ENCODE peak calls at places on chromosomes 1 and 21, in four cellular contexts. S, D, P and N are unnamed samples.

GRCh38 chr1:156510709-156511108 is 10.1 kb upstream of the MEF2D start:
- DNase-seq in P (peak), S (no peak), D (peak), N (no peak)

GRCh38 chr21:16002872-16003466 is 273.2 kb downstream of the USP25 start:
- DNase-seq in D (peak), P (peak), S (no peak), N (no peak)

GRCh38 chr1:158021721-158022120 is 28.3 kb downstream of the KIRREL1 start:
- DNase-seq in S (no peak), P (no peak), D (no peak), N (no peak)

GRCh38 chr1:43779805-43780403 is 72.6 kb downstream of the ST3GAL3 start:
- DNase-seq in S (no peak), P (no peak), D (no peak), N (no peak)

GRCh38 chr1:113388621-113389355 is 1.5 kb upstream of the MAGI3 start:
- DNase-seq in D (no peak), P (no peak), S (no peak), N (no peak)

GRCh38 chr1:167627865-167628641 is 2.0 kb upstream of the RCSD1 start:
- DNase-seq in P (no peak), D (no peak), S (peak), N (no peak)

GRCh38 chr1:118304722-118305344 is 119.8 kb upstream of the SPAG17 start:
- DNase-seq in P (peak), S (no peak), D (no peak), N (no peak)

GRCh38 chr1:7449750-7450149 is 321.3 kb upstream of the VAMP3 start:
- DNase-seq in S (no peak), D (no peak), P (no peak), N (no peak)

GRCh38 chr1:69475021-69475420 is 92.7 kb upstream of the LRRC7 start:
- DNase-seq in D (no peak), P (no peak), S (no peak), N (no peak)

GRCh38 chr1:10784998-10785854 is 11.2 kb downstream of the CASZ1 start:
- DNase-seq in S (no peak), P (no peak), D (no peak), N (no peak)

GRCh38 chr1:216621536-216621935 is 101.7 kb downstream of the ESRRG start:
- DNase-seq in P (no peak), S (no peak), D (no peak), N (no peak)

GRCh38 chr1:168974117-168974516 is 132.4 kb upstream of the ATP1B1 start:
- DNase-seq in P (no peak), D (no peak), S (no peak), N (no peak)

GRCh38 chr1:45643978-45644377 is 20.1 kb upstream of the CCDC17 start:
- DNase-seq in P (no peak), S (no peak), D (no peak), N (no peak)

GRCh38 chr21:45403825-45404725 is 890 bp upstream of the COL18A1 start:
- DNase-seq in D (no peak), S (peak), P (no peak), N (no peak)

GRCh38 chr21:41451753-41452676 is 26.0 kb downstream of the MX1 start:
- DNase-seq in D (no peak), S (peak), P (no peak), N (no peak)

GRCh38 chr1:43853161-43853921 is 80.3 kb upstream of the ARTN start:
- DNase-seq in S (peak), D (peak), P (peak), N (no peak)

GRCh38 chr1:221766210-221766609 is 24.3 kb upstream of the DUSP10 start:
- DNase-seq in P (no peak), S (no peak), D (peak), N (no peak)

GRCh38 chr1:193979219-193979618 is 792.8 kb upstream of the B3GALT2 start:
- DNase-seq in S (no peak), P (no peak), D (no peak), N (no peak)

GRCh38 chr1:3369437-3370076 is 84.9 kb upstream of the ARHGEF16 start:
- DNase-seq in D (peak), S (no peak), P (peak), N (no peak)
- TF ChIP-seq CTCF in D (no peak), S (no peak), P (no peak), N (no peak)

DNA sequence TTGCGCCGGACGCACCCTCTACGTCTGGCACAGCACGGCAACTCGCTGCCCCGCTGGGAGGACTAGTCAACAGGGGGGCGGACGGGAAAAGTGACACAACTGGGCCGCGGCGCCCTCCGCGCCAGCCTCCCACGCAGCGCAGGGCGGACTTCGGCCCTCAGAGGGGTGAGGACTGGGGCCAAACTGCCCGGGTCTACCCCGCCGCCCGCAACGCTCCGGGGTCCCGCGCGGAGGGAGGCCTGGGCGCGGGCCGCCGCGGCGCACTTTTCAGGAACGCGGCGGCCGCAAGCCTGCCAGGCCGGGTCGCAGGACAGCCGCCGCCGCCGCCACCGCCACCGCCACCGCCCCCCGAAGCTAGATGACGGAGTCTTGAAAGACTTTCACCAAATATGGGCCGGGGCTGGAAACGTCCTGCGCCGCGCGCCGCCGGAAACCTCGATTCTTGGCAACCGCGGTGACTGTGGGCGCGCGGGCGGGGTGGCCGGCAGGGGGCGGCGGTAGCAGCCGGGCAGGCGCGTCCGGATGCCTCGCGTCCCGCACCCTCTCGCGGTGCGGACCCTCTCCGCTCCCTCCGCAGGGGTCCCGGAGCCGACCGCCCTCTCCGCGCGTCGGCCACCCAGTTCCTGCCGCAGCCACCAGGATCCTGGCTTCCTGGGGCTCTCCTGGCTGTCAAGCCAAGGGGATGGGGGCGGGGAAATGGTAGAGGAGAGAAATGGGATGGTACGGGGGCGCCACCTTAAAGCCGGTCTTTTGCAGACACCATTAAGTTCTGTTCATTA is 3.7 kb upstream of the CCN1 start:
- DNase-seq in S (peak), D (peak), P (no peak), N (peak)
- TF ChIP-seq CTCF in S (peak), D (peak), P (peak), N (peak)

DNA sequence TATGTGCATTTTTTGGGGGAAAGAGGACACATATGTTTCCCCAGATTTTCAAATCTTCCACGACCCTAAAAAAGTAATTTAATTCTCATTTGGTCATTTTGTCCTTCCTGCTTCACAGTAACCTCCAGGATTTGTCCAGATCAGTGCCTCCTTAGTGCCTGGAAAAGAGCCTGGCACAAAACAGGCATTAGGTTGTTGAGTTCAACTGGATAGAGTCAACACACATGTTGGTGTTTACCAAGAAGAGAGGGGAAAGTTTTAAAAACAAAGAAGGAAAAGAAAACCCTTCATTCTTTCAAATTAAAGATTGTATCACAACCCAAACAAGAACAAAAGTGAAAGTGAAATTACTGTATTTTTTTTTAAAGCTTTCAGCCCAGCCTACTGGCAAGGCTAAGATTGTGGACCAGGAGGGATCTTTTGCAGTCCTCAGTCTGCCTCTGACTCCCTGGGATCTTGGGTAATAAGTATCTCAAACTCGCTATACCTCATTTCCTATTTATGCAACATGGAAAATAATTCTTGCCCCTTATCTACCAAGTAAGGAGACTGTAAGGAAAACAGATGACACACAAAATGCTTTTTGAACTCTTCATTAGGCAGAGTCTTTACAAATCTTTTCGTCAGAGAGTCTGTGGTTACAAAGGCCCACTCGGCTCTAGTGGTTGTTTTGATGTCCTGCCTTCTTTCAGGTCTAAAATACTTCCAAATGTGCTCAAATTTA is 57.8 kb downstream of the ZNF281 start:
- DNase-seq in S (no peak), D (peak), P (peak), N (no peak)
- TF ChIP-seq CTCF in S (no peak), D (peak), P (peak), N (no peak)

DNA sequence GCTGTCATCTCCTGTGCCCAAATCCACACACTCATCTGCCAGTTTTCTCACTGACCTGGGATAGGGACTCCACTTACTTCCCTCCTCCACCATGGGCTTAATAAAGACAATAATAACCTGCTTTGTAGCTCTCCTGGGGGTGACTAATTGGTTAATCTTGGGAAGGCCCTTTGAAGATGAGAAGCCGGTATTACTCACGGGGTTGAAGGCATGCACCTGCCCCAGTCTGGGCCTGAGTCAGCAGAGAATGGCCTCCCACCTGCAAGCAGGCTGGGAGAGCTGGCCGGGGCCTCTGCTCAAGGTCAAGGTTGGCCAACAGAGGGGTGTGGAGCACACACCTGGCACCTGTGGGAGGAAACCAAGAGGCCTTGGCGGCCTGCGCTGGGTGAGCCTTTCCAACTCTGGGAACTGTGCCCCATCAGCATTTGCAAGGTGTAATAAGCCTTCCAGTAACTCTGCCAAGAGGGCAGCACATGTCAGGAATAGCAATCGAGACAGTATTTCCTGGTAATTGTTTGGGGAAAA is 49.1 kb downstream of the TOMM20 start:
- DNase-seq in D (no peak), P (no peak), S (peak), N (no peak)
- TF ChIP-seq CTCF in D (no peak), P (no peak), S (no peak), N (no peak)

GRCh38 chr21:42787613-42788012 is 91.7 kb downstream of the WDR4 start:
- DNase-seq in D (no peak), P (no peak), S (peak), N (no peak)

GRCh38 chr21:42785666-42786427 is 93.5 kb downstream of the WDR4 start:
- DNase-seq in P (no peak), D (no peak), S (peak), N (no peak)

GRCh38 chr21:42784276-42784675 is 95.1 kb downstream of the WDR4 start:
- DNase-seq in P (no peak), D (no peak), S (peak), N (no peak)

GRCh38 chr21:42784896-42785451 is 94.4 kb downstream of the WDR4 start:
- DNase-seq in S (no peak), D (no peak), P (no peak), N (no peak)

GRCh38 chr21:42786884-42787283 is 92.5 kb downstream of the WDR4 start:
- DNase-seq in P (no peak), D (no peak), S (peak), N (no peak)
- TF ChIP-seq CTCF in P (no peak), D (no peak), S (no peak), N (no peak)